ENCODE peak calls at places on chromosome 13, in four cellular contexts. J, N, H and B are unnamed samples.

GRCh38 chr13:81171065-81171647 is 830.2 kb upstream of the SPRY2 start:
- DNase-seq in J (no peak), N (no peak), H (peak; percentile 8), B (no peak)

GRCh38 chr13:40401911-40402776 is 264.3 kb downstream of the FOXO1 start:
- DNase-seq in J (peak; percentile 78), N (peak; percentile 98), H (peak; percentile 78), B (peak; percentile 98)

GRCh38 chr13:27044837-27045570 is 126.6 kb downstream of the USP12 start:
- DNase-seq in J (no peak), N (no peak), H (no peak), B (no peak)

GRCh38 chr13:98273067-98273823 is 96.2 kb upstream of the RNF113B start:
- DNase-seq in J (no peak), N (no peak), H (no peak), B (no peak)

GRCh38 chr13:24086642-24087041 is 73.9 kb upstream of the SPATA13 start:
- DNase-seq in J (no peak), N (no peak), H (no peak), B (no peak)

GRCh38 chr13:52001120-52001731 is 10.0 kb downstream of the ATP7B start:
- DNase-seq in J (no peak), N (no peak), H (peak; percentile 70), B (no peak)

GRCh38 chr13:50214514-50214913 is 199.3 kb downstream of the KCNRG start:
- DNase-seq in J (no peak), N (no peak), H (no peak), B (no peak)

GRCh38 chr13:89695343-89696257 is 1651.9 kb upstream of the MIR17HG start:
- DNase-seq in J (peak; percentile 11), N (no peak), H (peak; percentile 7), B (no peak)

GRCh38 chr13:38008636-38009035 is 139.1 kb upstream of the TRPC4 start:
- DNase-seq in J (no peak), N (no peak), H (no peak), B (no peak)

GRCh38 chr13:48263196-48263595 is 30.2 kb downstream of the ITM2B start:
- DNase-seq in J (no peak), N (no peak), H (no peak), B (no peak)

GRCh38 chr13:104571161-104571889 is 1505.1 kb upstream of the SLC10A2 start:
- DNase-seq in J (peak; percentile 4), N (no peak), H (no peak), B (no peak)

GRCh38 chr13:46045424-46045823 is 7.1 kb downstream of the ZC3H13 start:
- DNase-seq in J (no peak), N (no peak), H (no peak), B (no peak)

GRCh38 chr13:33004454-33004853 is 11.8 kb upstream of the KL start:
- DNase-seq in J (no peak), N (peak; percentile 76), H (no peak), B (no peak)

GRCh38 chr13:113857531-113858195 is 6.2 kb downstream of the GAS6 start:
- DNase-seq in J (no peak), N (no peak), H (no peak), B (no peak)

GRCh38 chr13:111893607-111894443 is 173.1 kb upstream of the SOX1 start:
- DNase-seq in J (no peak), N (peak; percentile 39), H (no peak), B (no peak)

GRCh38 chr13:48790996-48791395 is 137.3 kb downstream of the CYSLTR2 start:
- DNase-seq in J (no peak), N (no peak), H (no peak), B (no peak)

GRCh38 chr13:62781866-62782265 is 1366.2 kb upstream of the PCDH20 start:
- DNase-seq in J (no peak), N (no peak), H (no peak), B (no peak)

GRCh38 chr13:48574036-48574796 is 41.3 kb upstream of the RCBTB2 start:
- DNase-seq in J (no peak), N (no peak), H (no peak), B (no peak)